ENCODE peak calls at places on chromosomes 2 and 18, in eight cellular contexts. One of them, this sample, is unnamed. For H3K36me3, the result is how much of the 10 kb centered on the place peaks cover.

GRCh38 chr2:232523682-232524597 is 2.0 kb upstream of the CHRND start:
- DNase-seq in Caco-2: no peak
- DNase-seq in SJSA1: peak
- DNase-seq in SK-N-MC: no peak
- DNase-seq in heart right ventricle: no peak
- DNase-seq in BJ: no peak
- DNase-seq in effector memory CD4-positive, alpha-beta T cell: no peak
- DNase-seq in CD8-positive, alpha-beta T cell: no peak
- DNase-seq in this sample: peak

GRCh38 chr2:40625849-40626248 is 174.0 kb upstream of the SLC8A1 start:
- DNase-seq in SK-N-MC: no peak
- DNase-seq in SJSA1: no peak
- DNase-seq in CD8-positive, alpha-beta T cell: no peak
- DNase-seq in BJ: no peak
- DNase-seq in heart right ventricle: no peak
- DNase-seq in effector memory CD4-positive, alpha-beta T cell: no peak
- DNase-seq in Caco-2: no peak
- DNase-seq in this sample: no peak

GRCh38 chr2:188028739-188029138 is 262.9 kb upstream of the GULP1 start:
- DNase-seq in effector memory CD4-positive, alpha-beta T cell: no peak
- DNase-seq in Caco-2: no peak
- DNase-seq in CD8-positive, alpha-beta T cell: no peak
- DNase-seq in heart right ventricle: no peak
- DNase-seq in BJ: no peak
- DNase-seq in SK-N-MC: no peak
- DNase-seq in SJSA1: no peak
- DNase-seq in this sample: no peak

GRCh38 chr18:31791817-31792579 is 31.3 kb upstream of the SLC25A52 start:
- DNase-seq in SK-N-MC: no peak
- DNase-seq in BJ: no peak
- DNase-seq in heart right ventricle: no peak
- DNase-seq in SJSA1: no peak
- DNase-seq in CD8-positive, alpha-beta T cell: no peak
- DNase-seq in effector memory CD4-positive, alpha-beta T cell: no peak
- DNase-seq in Caco-2: no peak
- DNase-seq in this sample: no peak

GRCh38 chr2:240624011-240624949 is 1.0 kb upstream of the GPR35 start:
- DNase-seq in SK-N-MC: no peak
- DNase-seq in CD8-positive, alpha-beta T cell: no peak
- DNase-seq in heart right ventricle: no peak
- DNase-seq in SJSA1: no peak
- DNase-seq in BJ: no peak
- DNase-seq in effector memory CD4-positive, alpha-beta T cell: no peak
- DNase-seq in Caco-2: no peak
- DNase-seq in this sample: no peak

GRCh38 chr2:233059797-233060499 is at the start of gene INPP5D:
- DNase-seq in BJ: no peak
- DNase-seq in SJSA1: no peak
- DNase-seq in SK-N-MC: no peak
- DNase-seq in heart right ventricle: peak
- DNase-seq in Caco-2: no peak
- DNase-seq in effector memory CD4-positive, alpha-beta T cell: peak
- DNase-seq in CD8-positive, alpha-beta T cell: peak
- DNase-seq in this sample: no peak

GRCh38 chr2:54666741-54667639 is 56.5 kb upstream of the EML6 start:
- DNase-seq in SK-N-MC: no peak
- DNase-seq in SJSA1: no peak
- DNase-seq in BJ: no peak
- DNase-seq in CD8-positive, alpha-beta T cell: no peak
- DNase-seq in heart right ventricle: peak
- DNase-seq in Caco-2: no peak
- DNase-seq in effector memory CD4-positive, alpha-beta T cell: no peak
- DNase-seq in this sample: no peak

GRCh38 chr2:168515502-168515901 is 59.4 kb downstream of the CERS6 start:
- DNase-seq in heart right ventricle: no peak
- DNase-seq in BJ: peak
- DNase-seq in Caco-2: no peak
- DNase-seq in SK-N-MC: no peak
- DNase-seq in CD8-positive, alpha-beta T cell: no peak
- DNase-seq in SJSA1: peak
- DNase-seq in effector memory CD4-positive, alpha-beta T cell: no peak
- DNase-seq in this sample: no peak

GRCh38 chr2:111701266-111701665 is 182.7 kb downstream of the ANAPC1 start:
- DNase-seq in SJSA1: no peak
- DNase-seq in Caco-2: peak
- DNase-seq in BJ: no peak
- DNase-seq in heart right ventricle: no peak
- DNase-seq in effector memory CD4-positive, alpha-beta T cell: no peak
- DNase-seq in CD8-positive, alpha-beta T cell: no peak
- DNase-seq in SK-N-MC: no peak
- DNase-seq in this sample: no peak

GRCh38 chr2:205375453-205375852 is 306.8 kb upstream of the NRP2 start:
- DNase-seq in CD8-positive, alpha-beta T cell: no peak
- DNase-seq in heart right ventricle: no peak
- DNase-seq in BJ: no peak
- DNase-seq in effector memory CD4-positive, alpha-beta T cell: no peak
- DNase-seq in SJSA1: no peak
- DNase-seq in Caco-2: no peak
- DNase-seq in SK-N-MC: no peak
- DNase-seq in this sample: no peak

GRCh38 chr2:118748245-118748885 is 99.1 kb downstream of the EN1 start:
- DNase-seq in effector memory CD4-positive, alpha-beta T cell: no peak
- DNase-seq in BJ: no peak
- DNase-seq in SK-N-MC: no peak
- DNase-seq in heart right ventricle: no peak
- DNase-seq in Caco-2: no peak
- DNase-seq in SJSA1: no peak
- DNase-seq in CD8-positive, alpha-beta T cell: no peak
- DNase-seq in this sample: no peak

GRCh38 chr18:36412778-36413177 is 115.3 kb downstream of the FHOD3 start:
- DNase-seq in CD8-positive, alpha-beta T cell: no peak
- DNase-seq in SJSA1: no peak
- DNase-seq in SK-N-MC: no peak
- DNase-seq in BJ: no peak
- DNase-seq in heart right ventricle: no peak
- DNase-seq in Caco-2: no peak
- DNase-seq in effector memory CD4-positive, alpha-beta T cell: no peak
- DNase-seq in this sample: no peak

GRCh38 chr18:9123520-9123919 is 13.1 kb upstream of the ANKRD12 start:
- DNase-seq in CD8-positive, alpha-beta T cell: no peak
- DNase-seq in effector memory CD4-positive, alpha-beta T cell: no peak
- DNase-seq in SK-N-MC: no peak
- DNase-seq in SJSA1: no peak
- DNase-seq in BJ: no peak
- DNase-seq in heart right ventricle: no peak
- DNase-seq in Caco-2: no peak
- DNase-seq in this sample: no peak

GRCh38 chr2:29528371-29528770 is 393.0 kb downstream of the ALK start:
- DNase-seq in SK-N-MC: no peak
- DNase-seq in SJSA1: no peak
- DNase-seq in Caco-2: no peak
- DNase-seq in BJ: no peak
- DNase-seq in heart right ventricle: no peak
- DNase-seq in effector memory CD4-positive, alpha-beta T cell: no peak
- DNase-seq in CD8-positive, alpha-beta T cell: no peak
- DNase-seq in this sample: no peak

GRCh38 chr2:206585335-206585734 is 57.0 kb upstream of the FAM237A start:
- DNase-seq in heart right ventricle: no peak
- DNase-seq in SJSA1: no peak
- DNase-seq in SK-N-MC: no peak
- DNase-seq in effector memory CD4-positive, alpha-beta T cell: no peak
- DNase-seq in BJ: no peak
- DNase-seq in CD8-positive, alpha-beta T cell: no peak
- DNase-seq in Caco-2: no peak
- DNase-seq in this sample: no peak

GRCh38 chr18:75132068-75132467 is 76.9 kb downstream of the PTGR3 start:
- DNase-seq in BJ: no peak
- DNase-seq in effector memory CD4-positive, alpha-beta T cell: no peak
- DNase-seq in CD8-positive, alpha-beta T cell: no peak
- DNase-seq in Caco-2: no peak
- DNase-seq in heart right ventricle: no peak
- DNase-seq in SJSA1: no peak
- DNase-seq in SK-N-MC: no peak
- DNase-seq in this sample: no peak

GRCh38 chr2:166180951-166181812 is 53.4 kb upstream of the SCN1A start:
- DNase-seq in SK-N-MC: no peak
- DNase-seq in heart right ventricle: peak
- DNase-seq in CD8-positive, alpha-beta T cell: no peak
- DNase-seq in Caco-2: peak
- DNase-seq in SJSA1: peak
- DNase-seq in effector memory CD4-positive, alpha-beta T cell: no peak
- DNase-seq in BJ: no peak
- DNase-seq in this sample: peak

GRCh38 chr2:187438459-187438858 is 9.6 kb downstream of the CALCRL start:
- DNase-seq in effector memory CD4-positive, alpha-beta T cell: no peak
- DNase-seq in SJSA1: no peak
- DNase-seq in SK-N-MC: no peak
- DNase-seq in BJ: no peak
- DNase-seq in Caco-2: no peak
- DNase-seq in heart right ventricle: no peak
- DNase-seq in CD8-positive, alpha-beta T cell: no peak
- DNase-seq in this sample: no peak

DNA sequence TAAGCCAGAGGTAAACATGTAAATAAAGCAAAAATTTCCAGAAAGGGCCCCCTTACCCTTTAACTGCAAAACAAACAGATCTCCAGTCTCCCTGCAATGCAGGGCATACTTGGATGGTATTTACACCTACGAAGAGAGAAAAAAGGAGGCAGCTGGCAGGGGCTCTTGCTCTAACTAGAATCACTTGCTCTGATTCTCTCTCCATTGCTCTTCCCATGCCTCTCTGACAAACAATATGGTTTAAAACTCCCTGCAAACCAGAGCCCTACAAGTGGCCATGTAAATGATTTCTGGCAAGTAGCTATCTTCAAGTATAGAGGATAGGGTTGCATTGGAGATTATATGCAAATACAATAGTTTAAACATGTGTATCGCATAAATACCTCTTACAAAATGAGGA is 35.9 kb downstream of the SF3B1 start:
- DNase-seq in heart right ventricle: no peak
- DNase-seq in BJ: no peak
- DNase-seq in SK-N-MC: no peak
- DNase-seq in SJSA1: no peak
- DNase-seq in CD8-positive, alpha-beta T cell: no peak
- DNase-seq in Caco-2: no peak
- DNase-seq in effector memory CD4-positive, alpha-beta T cell: no peak
- DNase-seq in this sample: no peak
- H3K36me3 ChIP-seq in heart right ventricle: half or more
- H3K36me3 ChIP-seq in BJ: under half
- H3K36me3 ChIP-seq in SK-N-MC: half or more
- H3K36me3 ChIP-seq in SJSA1: half or more
- H3K36me3 ChIP-seq in CD8-positive, alpha-beta T cell: half or more
- H3K36me3 ChIP-seq in Caco-2: under half
- H3K36me3 ChIP-seq in effector memory CD4-positive, alpha-beta T cell: half or more
- H3K36me3 ChIP-seq in this sample: under half

GRCh38 chr2:43958397-43959275 is 37.2 kb downstream of the LRPPRC start:
- DNase-seq in CD8-positive, alpha-beta T cell: no peak
- DNase-seq in BJ: no peak
- DNase-seq in heart right ventricle: no peak
- DNase-seq in effector memory CD4-positive, alpha-beta T cell: no peak
- DNase-seq in SK-N-MC: no peak
- DNase-seq in Caco-2: no peak
- DNase-seq in SJSA1: no peak
- DNase-seq in this sample: no peak
- H3K36me3 ChIP-seq in CD8-positive, alpha-beta T cell: under half
- H3K36me3 ChIP-seq in BJ: under half
- H3K36me3 ChIP-seq in heart right ventricle: half or more
- H3K36me3 ChIP-seq in effector memory CD4-positive, alpha-beta T cell: half or more
- H3K36me3 ChIP-seq in SK-N-MC: half or more
- H3K36me3 ChIP-seq in Caco-2: under half
- H3K36me3 ChIP-seq in SJSA1: half or more
- H3K36me3 ChIP-seq in this sample: under half

GRCh38 chr2:216159646-216160045 is 50.5 kb downstream of the XRCC5 start:
- DNase-seq in Caco-2: no peak
- DNase-seq in heart right ventricle: no peak
- DNase-seq in CD8-positive, alpha-beta T cell: no peak
- DNase-seq in SK-N-MC: no peak
- DNase-seq in effector memory CD4-positive, alpha-beta T cell: no peak
- DNase-seq in SJSA1: no peak
- DNase-seq in BJ: no peak
- DNase-seq in this sample: no peak

GRCh38 chr2:216156822-216157221 is 47.7 kb downstream of the XRCC5 start:
- DNase-seq in Caco-2: no peak
- DNase-seq in SK-N-MC: no peak
- DNase-seq in effector memory CD4-positive, alpha-beta T cell: no peak
- DNase-seq in BJ: no peak
- DNase-seq in heart right ventricle: no peak
- DNase-seq in CD8-positive, alpha-beta T cell: no peak
- DNase-seq in SJSA1: no peak
- DNase-seq in this sample: no peak

GRCh38 chr2:216160786-216161185 is 51.6 kb downstream of the XRCC5 start:
- DNase-seq in heart right ventricle: no peak
- DNase-seq in Caco-2: no peak
- DNase-seq in SK-N-MC: no peak
- DNase-seq in SJSA1: no peak
- DNase-seq in effector memory CD4-positive, alpha-beta T cell: no peak
- DNase-seq in CD8-positive, alpha-beta T cell: no peak
- DNase-seq in BJ: no peak
- DNase-seq in this sample: no peak

GRCh38 chr2:216161967-216162366 is 52.8 kb downstream of the XRCC5 start:
- DNase-seq in Caco-2: no peak
- DNase-seq in SJSA1: no peak
- DNase-seq in CD8-positive, alpha-beta T cell: no peak
- DNase-seq in heart right ventricle: no peak
- DNase-seq in BJ: no peak
- DNase-seq in SK-N-MC: no peak
- DNase-seq in effector memory CD4-positive, alpha-beta T cell: no peak
- DNase-seq in this sample: no peak

GRCh38 chr2:216159161-216159560 is 50.0 kb downstream of the XRCC5 start:
- DNase-seq in SK-N-MC: no peak
- DNase-seq in heart right ventricle: no peak
- DNase-seq in SJSA1: no peak
- DNase-seq in effector memory CD4-positive, alpha-beta T cell: no peak
- DNase-seq in BJ: no peak
- DNase-seq in Caco-2: no peak
- DNase-seq in CD8-positive, alpha-beta T cell: no peak
- DNase-seq in this sample: no peak
- H3K36me3 ChIP-seq in SK-N-MC: half or more
- H3K36me3 ChIP-seq in heart right ventricle: half or more
- H3K36me3 ChIP-seq in SJSA1: half or more
- H3K36me3 ChIP-seq in effector memory CD4-positive, alpha-beta T cell: half or more
- H3K36me3 ChIP-seq in BJ: under half
- H3K36me3 ChIP-seq in Caco-2: under half
- H3K36me3 ChIP-seq in CD8-positive, alpha-beta T cell: under half
- H3K36me3 ChIP-seq in this sample: under half

DNA sequence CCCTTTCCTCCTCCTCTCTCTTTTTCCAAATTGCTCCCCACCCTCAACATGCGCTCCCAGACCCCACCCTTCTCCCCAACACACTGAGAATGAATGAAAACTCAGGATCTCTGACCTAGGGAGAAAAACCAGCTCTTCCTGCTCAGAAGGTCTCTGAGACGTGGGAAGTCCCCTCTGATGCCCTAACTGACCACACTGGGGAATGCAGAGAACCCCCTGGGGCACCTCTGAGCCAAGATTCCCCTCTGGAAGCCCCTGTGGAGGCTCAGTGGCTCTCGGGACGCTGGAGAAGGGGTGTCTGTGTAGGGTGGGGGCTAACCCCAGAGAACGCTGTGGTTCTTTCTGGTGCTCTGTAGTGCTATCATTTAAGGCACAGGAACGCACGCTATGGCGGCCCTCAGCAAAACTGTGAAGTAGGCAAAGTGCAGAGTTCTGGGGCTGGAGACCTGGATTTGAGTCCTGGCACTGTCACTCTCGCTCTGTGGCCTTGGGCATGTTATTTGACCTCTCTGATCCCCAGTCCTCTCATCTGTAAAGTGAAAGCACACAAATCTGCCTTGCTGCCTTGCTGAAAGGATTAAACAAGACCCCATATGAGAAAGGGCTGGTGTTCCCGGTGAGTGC is 17.1 kb downstream of the ATOH8 start:
- DNase-seq in heart right ventricle: no peak
- DNase-seq in BJ: no peak
- DNase-seq in CD8-positive, alpha-beta T cell: no peak
- DNase-seq in SK-N-MC: no peak
- DNase-seq in Caco-2: no peak
- DNase-seq in effector memory CD4-positive, alpha-beta T cell: no peak
- DNase-seq in SJSA1: peak
- DNase-seq in this sample: no peak
- H3K36me3 ChIP-seq in heart right ventricle: under half
- H3K36me3 ChIP-seq in BJ: under half
- H3K36me3 ChIP-seq in CD8-positive, alpha-beta T cell: under half
- H3K36me3 ChIP-seq in SK-N-MC: under half
- H3K36me3 ChIP-seq in Caco-2: under half
- H3K36me3 ChIP-seq in effector memory CD4-positive, alpha-beta T cell: under half
- H3K36me3 ChIP-seq in SJSA1: under half
- H3K36me3 ChIP-seq in this sample: under half